ENCODE peak calls at places on chromosomes 16 and 17, in ten cellular contexts. P, Y, R, K, I, Z, O, G, H and V are unnamed samples.
A peak's percentile ranks its signal among the peaks of the same experiment; 100 is the strongest.

GRCh38 chr17:64583055-64583454 is 76.3 kb downstream of the CEP95 start:
- DNase-seq in P (no peak), Y (no peak), R (no peak), K (no peak), I (no peak), Z (no peak), O (no peak), G (no peak), H (no peak), V (no peak)

GRCh38 chr17:17075037-17075755 is 32.9 kb downstream of the MPRIP start:
- DNase-seq in P (peak; percentile 76), Y (peak; percentile 78), R (no peak), K (no peak), I (no peak), Z (no peak), O (no peak), G (no peak), H (no peak), V (no peak)

GRCh38 chr17:22511431-22511830 is 819.1 kb downstream of the KCNJ18 start:
- DNase-seq in P (no peak), Y (no peak), R (no peak), K (no peak), I (no peak), Z (no peak), O (no peak), G (no peak), H (no peak), V (no peak)

GRCh38 chr16:22614271-22614947 is 103.7 kb downstream of the NPIPB5 start:
- DNase-seq in P (no peak), Y (no peak), R (no peak), K (no peak), I (no peak), Z (no peak), O (no peak), G (no peak), H (no peak), V (no peak)

GRCh38 chr17:43021739-43022512 is at the start of gene VAT1:
- DNase-seq in P (peak; percentile 94), Y (peak; percentile 85), R (no peak), K (peak; percentile 92), I (peak; percentile 85), Z (peak; percentile 56), O (peak; percentile 96), G (peak; percentile 71), H (peak; percentile 73), V (peak; percentile 47)

GRCh38 chr17:54982399-54982798 is 13.8 kb downstream of the STXBP4 start:
- DNase-seq in P (no peak), Y (no peak), R (no peak), K (no peak), I (no peak), Z (no peak), O (no peak), G (no peak), H (no peak), V (no peak)

GRCh38 chr16:88455610-88456355 is 2.7 kb downstream of the ZFPM1 start:
- DNase-seq in P (no peak), Y (no peak), R (peak; percentile 56), K (peak; percentile 95), I (peak; percentile 95), Z (no peak), O (peak; percentile 91), G (no peak), H (peak; percentile 43), V (no peak)

GRCh38 chr16:85201566-85201965 is 89.3 kb upstream of the CIBAR2 start:
- DNase-seq in P (no peak), Y (no peak), R (no peak), K (no peak), I (no peak), Z (no peak), O (no peak), G (no peak), H (no peak), V (no peak)

GRCh38 chr17:7712111-7712771 is 5.3 kb upstream of the DNAH2 start:
- DNase-seq in P (no peak), Y (no peak), R (no peak), K (no peak), I (no peak), Z (no peak), O (peak; percentile 74), G (no peak), H (peak; percentile 22), V (no peak)

GRCh38 chr17:75480281-75480680 is 23.8 kb downstream of the TMEM94 start:
- DNase-seq in P (no peak), Y (no peak), R (no peak), K (no peak), I (no peak), Z (no peak), O (no peak), G (no peak), H (no peak), V (no peak)

GRCh38 chr17:66526827-66527226 is 224.4 kb downstream of the PRKCA start:
- DNase-seq in P (no peak), Y (no peak), R (no peak), K (no peak), I (no peak), Z (no peak), O (no peak), G (peak; percentile 83), H (peak; percentile 71), V (no peak)